ENCODE peak calls at places on chromosome 16, in eight cellular contexts. B, W, T, R, E, M, J and I are unnamed samples.

GRCh38 chr16:11328172-11329079 is 16.8 kb upstream of the RMI2 start:
- DNase-seq in B (peak; percentile 83), W (no peak), T (peak; percentile 92), R (no peak), E (peak; percentile 93), M (peak; percentile 44), J (peak; percentile 95), I (peak; percentile 96)

GRCh38 chr16:3094289-3095027 is 4.6 kb downstream of the ZSCAN10 start:
- DNase-seq in B (peak; percentile 12), W (no peak), T (peak; percentile 80), R (no peak), E (peak; percentile 39), M (peak; percentile 48), J (peak; percentile 37), I (peak; percentile 39)

GRCh38 chr16:49969356-49970030 is 55.5 kb upstream of the CNEP1R1 start:
- DNase-seq in B (no peak), W (no peak), T (no peak), R (no peak), E (no peak), M (no peak), J (no peak), I (no peak)

GRCh38 chr16:19644877-19645276 is 73.2 kb downstream of the KNOP1 start:
- DNase-seq in B (peak; percentile 65), W (no peak), T (peak; percentile 66), R (no peak), E (no peak), M (no peak), J (no peak), I (peak; percentile 44)

GRCh38 chr16:74862743-74863244 is 88.2 kb upstream of the FA2H start:
- DNase-seq in B (peak; percentile 31), W (no peak), T (peak; percentile 46), R (peak; percentile 49), E (peak; percentile 42), M (no peak), J (peak; percentile 26), I (peak; percentile 49)

GRCh38 chr16:25501530-25502255 is 190.1 kb upstream of the HS3ST4 start:
- DNase-seq in B (no peak), W (no peak), T (no peak), R (no peak), E (no peak), M (no peak), J (no peak), I (no peak)

GRCh38 chr16:48955791-48956190 is 325.8 kb downstream of the CBLN1 start:
- DNase-seq in B (no peak), W (no peak), T (no peak), R (peak; percentile 95), E (no peak), M (no peak), J (no peak), I (no peak)

GRCh38 chr16:68085259-68086071 is at the start of gene NFATC3:
- DNase-seq in B (peak; percentile 93), W (peak; percentile 95), T (peak; percentile 100), R (peak; percentile 12), E (peak; percentile 97), M (peak; percentile 100), J (peak; percentile 95), I (peak; percentile 96)

GRCh38 chr16:17470871-17471744 is at the start of gene XYLT1:
- DNase-seq in B (peak; percentile 97), W (peak; percentile 38), T (peak; percentile 81), R (peak; percentile 36), E (peak; percentile 91), M (peak; percentile 62), J (peak; percentile 89), I (peak; percentile 30)

GRCh38 chr16:11256657-11257130 is 690 bp upstream of the SOCS1 start:
- DNase-seq in B (peak; percentile 24), W (peak; percentile 42), T (peak; percentile 81), R (no peak), E (peak; percentile 70), M (no peak), J (peak; percentile 79), I (peak; percentile 59)

GRCh38 chr16:10078541-10078949 is 103.7 kb downstream of the GRIN2A start:
- DNase-seq in B (no peak), W (no peak), T (no peak), R (no peak), E (no peak), M (no peak), J (peak; percentile 82), I (no peak)

GRCh38 chr16:17567455-17567854 is 96.7 kb upstream of the XYLT1 start:
- DNase-seq in B (no peak), W (no peak), T (no peak), R (no peak), E (peak; percentile 47), M (no peak), J (peak; percentile 16), I (no peak)

GRCh38 chr16:30924086-30924714 is 828 bp downstream of the FBXL19 start:
- DNase-seq in B (no peak), W (no peak), T (no peak), R (no peak), E (no peak), M (no peak), J (no peak), I (no peak)

GRCh38 chr16:46971271-46971670 is 2.2 kb downstream of the DNAJA2 start:
- DNase-seq in B (no peak), W (no peak), T (no peak), R (no peak), E (no peak), M (no peak), J (no peak), I (no peak)

GRCh38 chr16:55282441-55282840 is 41.6 kb upstream of the IRX6 start:
- DNase-seq in B (peak; percentile 57), W (no peak), T (no peak), R (no peak), E (no peak), M (no peak), J (peak; percentile 67), I (no peak)

GRCh38 chr16:4461250-4462085 is 13.0 kb downstream of the NMRAL1 start:
- DNase-seq in B (no peak), W (no peak), T (no peak), R (no peak), E (no peak), M (no peak), J (no peak), I (no peak)

GRCh38 chr16:89359296-89360147 is 130.8 kb downstream of the ANKRD11 start:
- DNase-seq in B (no peak), W (no peak), T (no peak), R (no peak), E (no peak), M (no peak), J (no peak), I (peak; percentile 53)

GRCh38 chr16:55834044-55834443 is 1.1 kb upstream of the CES1 start:
- DNase-seq in B (no peak), W (no peak), T (no peak), R (no peak), E (no peak), M (no peak), J (no peak), I (no peak)

GRCh38 chr16:30559690-30560089 is 1.5 kb upstream of the ZNF764 start:
- DNase-seq in B (no peak), W (no peak), T (peak; percentile 57), R (no peak), E (no peak), M (no peak), J (no peak), I (no peak)

GRCh38 chr16:57648125-57648524 is 19.7 kb downstream of the ADGRG1 start:
- DNase-seq in B (no peak), W (no peak), T (no peak), R (no peak), E (no peak), M (no peak), J (no peak), I (no peak)

GRCh38 chr16:3017806-3018506 is at the start of gene CLDN6:
- DNase-seq in B (no peak), W (peak; percentile 97), T (no peak), R (no peak), E (no peak), M (no peak), J (no peak), I (no peak)

GRCh38 chr16:9138731-9139501 is 47.5 kb downstream of the HAPSTR1 start:
- DNase-seq in B (peak; percentile 46), W (peak; percentile 68), T (peak; percentile 85), R (peak; percentile 55), E (peak; percentile 65), M (peak; percentile 71), J (peak; percentile 45), I (peak; percentile 61)

GRCh38 chr16:49674255-49674980 is 181.5 kb downstream of the ZNF423 start:
- DNase-seq in B (no peak), W (no peak), T (no peak), R (no peak), E (peak; percentile 26), M (no peak), J (peak; percentile 14), I (no peak)